ENCODE peak calls at places on chromosome 5, in seven cellular contexts. W, D, V, X, O, C and M are unnamed samples.

GRCh38 chr5:154194348-154195329 is 4.1 kb downstream of the GALNT10 start:
- DNase-seq in W (no peak), D (no peak), V (no peak), X (no peak), O (no peak), C (no peak), M (no peak)

GRCh38 chr5:43396762-43397304 is 15.4 kb downstream of the CCL28 start:
- DNase-seq in W (peak), D (peak), V (peak), X (peak), O (peak), C (peak), M (no peak)

GRCh38 chr5:74017112-74017511 is 391.1 kb downstream of the ARHGEF28 start:
- DNase-seq in W (no peak), D (no peak), V (no peak), X (no peak), O (no peak), C (no peak), M (no peak)

GRCh38 chr5:43997647-43998251 is 391.5 kb downstream of the FGF10 start:
- DNase-seq in W (no peak), D (no peak), V (no peak), X (no peak), O (no peak), C (peak), M (no peak)

GRCh38 chr5:134242146-134242545 is 16.3 kb upstream of the PPP2CA start:
- DNase-seq in W (peak), D (no peak), V (no peak), X (peak), O (no peak), C (no peak), M (no peak)

GRCh38 chr5:148414848-148415247 is 31.1 kb downstream of the FBXO38 start:
- DNase-seq in W (no peak), D (no peak), V (no peak), X (no peak), O (no peak), C (no peak), M (no peak)

GRCh38 chr5:82347213-82347947 is 69.2 kb upstream of the RPS23 start:
- DNase-seq in W (no peak), D (no peak), V (no peak), X (no peak), O (no peak), C (no peak), M (no peak)

GRCh38 chr5:98157368-98157767 is 616.1 kb upstream of the RGMB start:
- DNase-seq in W (no peak), D (no peak), V (no peak), X (no peak), O (no peak), C (no peak), M (no peak)

GRCh38 chr5:178460174-178460573 is 130.0 kb downstream of the COL23A1 start:
- DNase-seq in W (no peak), D (no peak), V (no peak), X (no peak), O (no peak), C (no peak), M (peak)

GRCh38 chr5:73596705-73597328 is 29.2 kb upstream of the ARHGEF28 start:
- DNase-seq in W (peak), D (no peak), V (no peak), X (peak), O (no peak), C (no peak), M (no peak)

GRCh38 chr5:168734657-168735344 is 155.6 kb upstream of the PANK3 start:
- DNase-seq in W (no peak), D (no peak), V (no peak), X (peak), O (no peak), C (no peak), M (peak)

GRCh38 chr5:72439192-72439591 is 68.0 kb downstream of the ZNF366 start:
- DNase-seq in W (no peak), D (no peak), V (no peak), X (no peak), O (no peak), C (no peak), M (no peak)

GRCh38 chr5:16455670-16456069 is 9.9 kb downstream of the ZNF622 start:
- DNase-seq in W (no peak), D (no peak), V (no peak), X (no peak), O (no peak), C (no peak), M (no peak)

GRCh38 chr5:51960617-51961115 is 577.4 kb downstream of the ISL1 start:
- DNase-seq in W (no peak), D (no peak), V (no peak), X (no peak), O (no peak), C (no peak), M (no peak)

GRCh38 chr5:74027732-74028338 is 401.8 kb downstream of the ARHGEF28 start:
- DNase-seq in W (no peak), D (no peak), V (no peak), X (no peak), O (no peak), C (no peak), M (no peak)

GRCh38 chr5:168874713-168875380 is 295.7 kb upstream of the PANK3 start:
- DNase-seq in W (no peak), D (no peak), V (no peak), X (no peak), O (no peak), C (no peak), M (no peak)

GRCh38 chr5:81020478-81021167 is 60.5 kb downstream of the RASGRF2 start:
- DNase-seq in W (no peak), D (no peak), V (no peak), X (no peak), O (no peak), C (no peak), M (no peak)

GRCh38 chr5:17461793-17462192 is 36.2 kb upstream of the TAF11L2 start:
- DNase-seq in W (no peak), D (no peak), V (no peak), X (no peak), O (no peak), C (no peak), M (no peak)

GRCh38 chr5:179227578-179228311 is 117.5 kb downstream of the ADAMTS2 start:
- DNase-seq in W (peak), D (peak), V (no peak), X (no peak), O (no peak), C (peak), M (peak)

GRCh38 chr5:164289526-164289925 is 784.1 kb downstream of the MAT2B start:
- DNase-seq in W (no peak), D (no peak), V (no peak), X (no peak), O (no peak), C (no peak), M (no peak)
- H3K27ac ChIP-seq in W (no peak), D (no peak), V (no peak), X (no peak), O (no peak), C (no peak), M (no peak)

DNA sequence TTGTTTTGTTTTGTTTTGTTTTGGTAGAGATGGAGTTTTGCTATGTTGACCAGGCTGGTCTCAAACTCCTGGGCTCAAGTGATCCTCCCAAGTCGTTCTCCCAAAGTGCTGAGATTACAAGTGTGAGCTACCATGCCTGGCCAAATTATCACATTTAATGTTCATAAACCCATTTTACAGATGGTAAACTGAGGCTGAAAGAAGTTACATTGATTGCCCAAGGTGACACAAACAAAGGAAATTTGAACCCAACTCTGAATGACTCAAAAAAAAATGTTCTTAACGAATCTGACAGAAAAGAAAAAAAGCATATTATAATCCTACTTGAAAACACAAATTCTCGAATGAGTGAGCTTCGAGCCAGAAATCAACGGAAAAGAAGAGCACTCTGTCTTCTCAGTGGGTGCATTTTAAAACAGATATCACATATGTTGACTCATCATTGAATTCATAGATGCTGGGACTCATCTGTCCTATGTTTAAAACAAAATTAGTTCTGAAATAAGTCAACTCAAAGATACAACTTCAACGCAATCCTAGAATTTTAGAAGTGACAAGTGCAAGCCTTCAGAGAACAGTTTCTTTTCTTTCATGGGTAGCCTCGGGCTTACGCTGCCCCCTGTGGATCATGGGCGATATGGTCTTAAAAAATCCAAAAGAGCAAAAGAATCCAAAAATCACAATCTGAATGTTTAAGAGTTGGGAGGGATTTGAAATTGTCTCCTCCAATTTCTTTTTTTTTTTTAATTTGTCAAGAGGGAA is 28.4 kb downstream of the TIMD4 start:
- DNase-seq in W (peak), D (no peak), V (no peak), X (peak), O (no peak), C (no peak), M (no peak)
- TF ChIP-seq CTCF in W (peak), D (peak), V (no peak), X (peak), O (peak), C (peak), M (no peak)

DNA sequence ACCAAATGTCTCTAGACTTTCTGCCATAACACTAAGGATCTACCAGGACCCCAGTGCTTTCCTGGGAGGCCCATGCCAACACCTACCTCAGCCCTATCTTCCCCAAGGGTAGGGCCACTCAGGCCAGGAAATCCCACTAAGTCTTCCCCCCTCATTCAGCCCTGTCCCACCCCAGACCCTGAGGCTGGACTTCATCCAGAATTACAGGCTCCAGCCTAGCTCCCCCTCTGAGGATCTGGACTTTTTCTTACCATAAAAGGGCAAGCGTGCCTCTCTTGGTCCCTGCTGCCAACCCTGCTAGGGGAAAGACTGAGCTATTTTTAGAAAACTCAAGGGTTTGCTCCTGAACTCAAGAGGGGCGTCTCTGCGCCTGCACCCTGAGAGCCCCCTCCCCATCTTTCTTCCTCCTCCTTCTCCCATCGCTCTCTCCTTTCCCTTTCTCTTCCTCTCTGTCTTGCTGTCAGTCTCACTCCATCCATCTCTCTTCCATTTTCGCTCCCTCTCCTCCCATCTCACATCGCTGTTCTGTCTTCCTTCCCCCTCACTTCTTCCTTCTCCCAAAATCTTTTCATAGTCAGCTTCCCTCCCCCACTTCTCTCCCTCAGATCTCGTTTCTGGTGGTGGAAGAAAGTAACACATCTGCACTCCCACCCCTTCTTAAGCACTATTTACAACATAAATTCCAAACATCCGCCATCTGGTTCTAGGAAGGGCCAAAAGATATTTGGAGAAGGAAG is 38.1 kb upstream of the IL17B start:
- DNase-seq in W (no peak), D (no peak), V (no peak), X (no peak), O (no peak), C (no peak), M (no peak)
- TF ChIP-seq POLR2A in W (no peak), D (no peak), V (no peak), X (no peak), O (no peak), C (no peak), M (no peak)

DNA sequence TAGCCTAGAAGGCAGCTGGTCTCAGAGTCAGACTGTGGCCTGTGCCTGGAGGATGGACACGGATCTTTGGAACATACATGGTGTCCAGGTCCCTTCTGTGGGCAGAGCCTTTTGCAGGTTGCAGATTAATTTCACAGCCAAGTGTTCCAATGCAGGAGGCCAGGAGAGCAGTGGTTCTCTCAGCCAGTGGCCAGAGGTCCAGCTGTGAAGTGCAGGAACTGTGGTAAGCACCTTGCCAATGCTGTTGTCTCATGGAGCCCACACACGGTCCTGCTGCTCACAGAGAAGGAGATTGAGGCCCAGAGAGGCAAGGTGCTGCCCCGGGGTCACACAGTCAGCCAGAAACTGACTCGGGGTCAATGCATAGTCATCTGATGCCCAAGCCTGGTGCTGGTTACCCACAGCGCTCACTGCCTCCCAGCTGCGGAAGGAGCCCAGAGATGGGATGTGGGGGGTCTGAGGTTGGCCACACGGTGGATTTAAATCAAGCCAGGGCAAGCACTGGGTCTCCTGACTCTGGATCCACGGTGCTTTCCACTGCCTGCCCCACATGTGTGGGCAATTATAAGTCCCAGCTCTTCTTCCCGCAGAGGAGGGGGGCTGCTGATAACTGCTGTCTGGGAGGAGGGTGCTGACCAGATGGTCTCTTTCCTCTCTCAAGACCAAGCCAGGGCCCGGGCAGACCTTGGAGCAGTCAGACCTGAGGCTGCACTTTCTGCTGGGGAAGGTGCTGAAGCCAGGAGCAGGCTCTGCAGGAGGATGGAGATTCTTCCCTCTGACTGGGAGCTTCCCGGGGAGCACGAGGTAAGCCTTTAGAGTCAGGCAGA is 2.8 kb downstream of the PDGFRB start:
- DNase-seq in W (no peak), D (no peak), V (no peak), X (no peak), O (no peak), C (no peak), M (no peak)
- H3K27ac ChIP-seq in W (peak), D (peak), V (no peak), X (peak), O (peak), C (no peak), M (peak)

DNA sequence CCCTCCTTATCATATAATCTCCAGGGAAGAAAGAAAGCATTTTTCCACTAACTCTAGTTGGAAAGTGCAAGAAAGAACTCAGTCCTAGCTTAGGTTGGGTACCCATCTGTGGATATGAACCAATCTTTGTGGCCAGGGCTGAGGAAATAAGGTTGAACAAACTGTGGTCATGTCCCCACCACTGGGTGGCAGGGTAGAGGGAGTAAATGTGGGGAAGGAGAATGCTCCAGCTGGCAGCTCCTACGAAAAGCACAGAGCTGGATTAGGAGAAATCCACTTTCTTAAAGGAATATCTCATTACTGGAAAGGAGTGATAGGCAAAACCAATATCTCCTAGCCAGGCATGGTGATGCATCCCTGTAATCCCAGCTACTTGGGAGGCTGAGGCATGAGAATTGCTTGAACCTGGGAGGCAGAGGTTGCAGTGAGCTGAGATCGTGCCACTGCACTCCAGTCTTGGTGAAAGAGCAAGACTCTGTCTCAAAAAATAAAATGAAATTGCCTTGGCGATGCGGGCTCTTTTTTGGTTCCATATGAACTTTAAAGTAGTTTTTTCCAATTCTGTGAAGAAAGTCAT is 175.1 kb downstream of the CCDC192 start:
- DNase-seq in W (peak), D (peak), V (peak), X (no peak), O (no peak), C (no peak), M (no peak)
- TF ChIP-seq CTCF in W (peak), D (peak), V (no peak), X (no peak), O (peak), C (peak), M (no peak)

DNA sequence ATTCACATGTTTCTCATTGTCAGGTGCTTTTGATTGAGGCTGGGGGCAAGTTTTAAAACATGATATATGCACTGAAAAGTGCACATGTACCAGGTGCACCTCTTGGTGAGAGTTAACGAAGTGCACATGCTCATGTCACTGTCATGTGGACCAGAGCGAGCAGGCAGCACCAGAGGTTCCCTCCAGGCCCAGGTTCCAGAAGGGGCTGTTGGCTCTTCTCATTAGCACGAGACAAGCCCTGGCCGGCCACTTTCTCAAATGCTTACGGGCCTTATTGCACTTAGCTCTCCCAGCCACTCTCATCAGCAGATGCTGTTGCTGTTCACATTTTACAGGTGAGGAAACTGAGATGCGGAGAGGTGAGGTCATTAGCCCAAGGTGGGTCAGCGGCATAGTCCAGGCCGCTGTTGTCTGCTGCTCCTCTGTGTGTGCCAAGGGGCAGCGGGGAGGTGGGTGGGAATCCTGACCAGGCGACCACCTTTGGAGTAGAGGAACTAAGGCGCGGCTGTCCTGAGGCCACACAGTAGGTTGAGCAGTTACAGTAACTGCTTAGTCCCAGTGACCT is 27.4 kb downstream of the TENT4A start:
- DNase-seq in W (no peak), D (no peak), V (peak), X (no peak), O (no peak), C (no peak), M (no peak)
- TF ChIP-seq POLR2A in W (no peak), D (no peak), V (no peak), X (no peak), O (no peak), C (no peak), M (no peak)

DNA sequence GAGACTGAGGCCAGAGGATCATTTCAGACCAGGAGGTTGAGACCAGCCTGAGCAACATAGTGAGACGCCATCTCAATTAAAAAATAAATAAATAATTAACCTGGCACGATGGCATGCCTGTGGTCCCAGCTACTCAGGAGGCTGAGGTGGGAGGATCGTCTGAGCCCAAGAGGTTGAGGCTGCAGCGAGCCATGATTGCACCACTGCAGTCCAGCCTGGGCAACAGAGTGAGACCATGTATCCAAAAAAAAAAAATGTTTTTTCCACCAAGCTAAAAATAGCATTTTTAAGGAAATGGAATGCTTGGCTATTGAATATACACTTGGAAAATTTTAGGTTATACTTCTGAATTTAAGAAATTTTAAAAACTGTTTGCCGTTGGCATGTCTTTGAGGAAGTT is 20.8 kb downstream of the F2R start:
- DNase-seq in W (no peak), D (no peak), V (no peak), X (no peak), O (no peak), C (no peak), M (no peak)
- H3K27ac ChIP-seq in W (no peak), D (no peak), V (peak), X (no peak), O (no peak), C (no peak), M (no peak)

GRCh38 chr5:23204111-23204510 is 303.3 kb upstream of the PRDM9 start:
- DNase-seq in W (no peak), D (no peak), V (no peak), X (no peak), O (no peak), C (no peak), M (no peak)

DNA sequence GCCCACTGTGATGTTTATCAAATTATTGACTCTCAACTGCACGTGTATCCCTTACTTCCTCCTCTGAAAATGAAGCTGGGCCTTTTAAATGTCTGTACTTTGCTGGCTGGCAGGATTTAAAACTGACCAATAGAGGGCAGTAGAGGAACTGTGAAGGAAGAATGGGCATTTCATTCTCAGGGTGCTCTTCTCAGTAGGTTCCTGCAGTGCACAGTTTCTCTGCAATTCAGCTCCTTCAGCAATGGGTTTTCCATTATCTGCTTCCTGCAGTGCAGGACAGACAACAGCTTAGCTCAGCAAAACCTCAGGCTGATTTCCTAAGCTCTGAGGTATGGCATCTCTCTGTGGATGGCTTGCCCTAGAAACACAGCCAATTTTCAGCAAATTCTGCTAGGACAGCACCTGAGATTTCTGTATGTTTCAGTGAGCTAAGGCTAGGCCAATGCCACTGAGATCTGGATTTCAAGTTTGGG is 298.4 kb upstream of the PRDM9 start:
- DNase-seq in W (no peak), D (no peak), V (no peak), X (no peak), O (no peak), C (no peak), M (no peak)
- TF ChIP-seq CTCF in W (peak), D (peak), V (no peak), X (peak), O (peak), C (peak), M (no peak)